ENCODE peak calls at places on chromosomes 2 and 18, in ten cellular contexts. A is lower lobe of right lung; L is iris pigment epithelial cell; K is HEK293T; F is kidney glomerular epithelial cell; B is GM12865; J is ELR; D is activated CD8-positive, alpha-beta memory T cell treated with anti-CD3 and anti-CD28 coated beads for 48 hours; X is NCI-H2227 treated with DMSO at 0.1 percent for 48 hours; P is NCI-H1092. O is an unnamed sample.

GRCh38 chr2:218837495-218837894 is 5.9 kb upstream of the PRKAG3 start:
- DNase-seq in J (no peak), P (no peak), L (no peak), B (no peak), F (no peak), D (no peak), X (no peak), K (no peak), A (no peak), O (no peak)

GRCh38 chr2:168894101-168894500 is 3.9 kb upstream of the SPC25 start:
- DNase-seq in B (no peak), A (no peak), J (no peak), K (no peak), D (no peak), P (no peak), X (no peak), F (no peak), L (no peak), O (no peak)

GRCh38 chr18:24427484-24427883 is 1.0 kb downstream of the IMPACT start:
- DNase-seq in X (no peak), A (no peak), B (peak), F (peak), D (no peak), J (peak), K (peak), L (peak), P (no peak), O (no peak)

GRCh38 chr2:207805566-207806226 is 36.0 kb upstream of the FZD5 start:
- DNase-seq in B (peak), D (no peak), A (no peak), K (no peak), X (no peak), P (no peak), F (peak), J (peak), L (no peak), O (no peak)

GRCh38 chr18:74116628-74117554 is 30.7 kb downstream of the FBXO15 start:
- DNase-seq in A (no peak), K (peak), D (no peak), J (peak), L (peak), B (peak), X (no peak), P (no peak), F (peak), O (no peak)

GRCh38 chr2:114962551-114962950 is 520.1 kb downstream of the DPP10 start:
- DNase-seq in B (no peak), D (no peak), X (no peak), J (no peak), F (no peak), K (no peak), L (no peak), P (no peak), A (no peak), O (no peak)

GRCh38 chr2:2827237-2827636 is 496.2 kb upstream of the MYT1L start:
- DNase-seq in B (no peak), X (no peak), P (no peak), J (no peak), L (no peak), F (no peak), A (no peak), K (no peak), D (no peak), O (no peak)

GRCh38 chr18:79687806-79688205 is 8.2 kb downstream of the CTDP1 start:
- DNase-seq in B (no peak), L (peak), J (peak), X (no peak), F (no peak), K (no peak), P (no peak), D (no peak), A (no peak), O (no peak)

GRCh38 chr18:79586436-79587297 is 92.9 kb upstream of the CTDP1 start:
- DNase-seq in J (no peak), P (no peak), F (no peak), K (no peak), D (no peak), L (no peak), A (peak), B (no peak), X (no peak), O (peak)

GRCh38 chr18:78979058-78979680 is 449 bp upstream of the SALL3 start:
- DNase-seq in P (no peak), K (peak), D (no peak), X (no peak), F (no peak), A (no peak), J (no peak), B (no peak), L (peak), O (peak)

GRCh38 chr18:3508576-3509559 is 58.9 kb downstream of the TGIF1 start:
- DNase-seq in P (no peak), B (no peak), L (no peak), X (no peak), J (no peak), F (peak), D (no peak), K (no peak), A (no peak), O (no peak)

GRCh38 chr2:177771191-177771590 is 301.4 kb downstream of the PDE11A start:
- DNase-seq in X (no peak), J (peak), L (peak), P (no peak), F (peak), B (no peak), A (no peak), K (no peak), D (no peak), O (no peak)

GRCh38 chr18:46283268-46283667 is 179.1 kb downstream of the HAUS1 start:
- DNase-seq in A (no peak), X (no peak), K (no peak), J (peak), P (no peak), D (no peak), F (no peak), B (no peak), L (peak), O (no peak)

GRCh38 chr18:61579581-61579980 is 246.4 kb downstream of the CDH20 start:
- DNase-seq in F (no peak), J (no peak), P (no peak), A (no peak), K (no peak), L (no peak), B (no peak), D (no peak), X (no peak), O (no peak)

GRCh38 chr2:197307933-197308521 is 2.6 kb downstream of the ANKRD44 start:
- DNase-seq in B (peak), A (no peak), P (no peak), F (no peak), L (no peak), J (no peak), K (no peak), X (no peak), D (no peak), O (no peak)

GRCh38 chr2:236694125-236694888 is 124.7 kb downstream of the ACKR3 start:
- DNase-seq in F (no peak), J (no peak), A (no peak), B (no peak), D (no peak), K (no peak), P (no peak), X (no peak), L (no peak), O (no peak)

GRCh38 chr2:109482371-109482841 is 131.4 kb downstream of the SEPTIN10 start:
- DNase-seq in P (no peak), J (no peak), B (no peak), D (no peak), F (no peak), A (no peak), L (no peak), K (no peak), X (peak), O (no peak)

GRCh38 chr18:51614033-51614432 is 416.6 kb upstream of the MEX3C start:
- DNase-seq in P (no peak), J (peak), K (no peak), B (no peak), A (no peak), F (peak), X (no peak), D (no peak), L (peak), O (no peak)

GRCh38 chr2:47899915-47900314 is 6.4 kb downstream of the FBXO11 start:
- DNase-seq in P (no peak), L (no peak), F (no peak), A (no peak), J (no peak), K (no peak), D (no peak), X (no peak), B (no peak), O (no peak)

GRCh38 chr2:224816816-224817215 is 100.7 kb upstream of the CCDC195 start:
- DNase-seq in K (no peak), J (peak), X (no peak), L (peak), A (no peak), F (peak), P (no peak), D (no peak), B (no peak), O (no peak)

GRCh38 chr2:126784045-126784444 is 114.6 kb upstream of the TEX51 start:
- DNase-seq in J (no peak), X (no peak), L (no peak), B (no peak), K (no peak), A (no peak), P (no peak), D (no peak), F (no peak), O (no peak)

GRCh38 chr2:159968282-159968900 is 94.0 kb downstream of the PLA2R1 start:
- DNase-seq in A (no peak), J (peak), D (no peak), X (peak), P (peak), F (no peak), L (peak), K (peak), B (peak), O (peak)

GRCh38 chr18:51077217-51077616 is 47.2 kb downstream of the SMAD4 start:
- DNase-seq in B (peak), F (no peak), J (peak), D (no peak), X (no peak), K (no peak), A (no peak), L (peak), P (no peak), O (no peak)

GRCh38 chr2:200477667-200478121 is 32.2 kb downstream of the KCTD18 start:
- DNase-seq in F (no peak), J (no peak), P (no peak), L (peak), B (no peak), K (no peak), X (no peak), A (no peak), D (no peak), O (no peak)

GRCh38 chr2:101912545-101912944 is 79.2 kb upstream of the IL1R2 start:
- DNase-seq in K (no peak), F (no peak), J (no peak), L (no peak), X (no peak), A (no peak), P (no peak), B (peak), D (no peak), O (no peak)

GRCh38 chr2:233857511-233858118 is 3.3 kb upstream of the HJURP start:
- DNase-seq in J (peak), X (no peak), B (peak), L (peak), D (no peak), P (no peak), K (peak), A (peak), F (no peak), O (no peak)

GRCh38 chr2:141844232-141844631 is 286.6 kb downstream of the LRP1B start:
- DNase-seq in K (no peak), J (no peak), F (no peak), B (no peak), D (no peak), A (no peak), X (no peak), L (no peak), P (no peak), O (no peak)

GRCh38 chr2:110820128-110820527 is 87.8 kb downstream of the ACOXL start:
- DNase-seq in P (no peak), K (no peak), F (no peak), A (no peak), D (no peak), J (no peak), L (no peak), X (no peak), B (peak), O (no peak)

GRCh38 chr2:7427293-7428060 is 510.3 kb downstream of the RNF144A start:
- DNase-seq in D (no peak), X (peak), L (peak), J (peak), P (peak), K (peak), F (peak), A (no peak), B (peak), O (peak)

GRCh38 chr2:68912732-68913131 is 40.0 kb downstream of the GKN2 start:
- DNase-seq in L (no peak), D (no peak), P (no peak), K (no peak), J (no peak), B (no peak), A (no peak), X (no peak), F (no peak), O (no peak)